ENCODE peak calls at places on chromosomes 13 and 19, in eight cellular contexts. Z, K, Q, B, F, S, N and W are unnamed samples.

GRCh38 chr19:18789883-18790565 is 1.1 kb downstream of the COMP start:
- DNase-seq in B (no peak), N (no peak), K (peak), Q (no peak), Z (no peak), F (no peak), S (no peak), W (peak)

GRCh38 chr13:74662895-74663294 is 528.7 kb upstream of the KLF12 start:
- DNase-seq in Q (no peak), B (no peak), N (peak), S (no peak), K (no peak), F (no peak), Z (no peak), W (no peak)

GRCh38 chr19:52307275-52307674 is 10.3 kb downstream of the ZNF480 start:
- DNase-seq in K (peak), S (no peak), Q (no peak), Z (no peak), B (no peak), N (peak), F (no peak), W (no peak)

GRCh38 chr19:23799321-23799720 is 40.6 kb upstream of the ZNF681 start:
- DNase-seq in K (no peak), S (no peak), N (no peak), B (peak), F (no peak), Q (no peak), Z (no peak), W (no peak)

GRCh38 chr19:6412111-6412999 is 12.3 kb downstream of the KHSRP start:
- DNase-seq in Z (no peak), Q (no peak), B (no peak), N (no peak), F (peak), K (peak), S (peak), W (peak)

GRCh38 chr19:11261902-11262839 is at the start of gene DOCK6:
- DNase-seq in K (peak), N (no peak), B (no peak), S (no peak), Q (no peak), F (no peak), Z (no peak), W (peak)

GRCh38 chr13:91647361-91647970 is 249.0 kb downstream of the GPC5 start:
- DNase-seq in B (no peak), S (no peak), F (no peak), N (peak), Q (no peak), K (no peak), Z (no peak), W (no peak)

GRCh38 chr19:4018140-4018613 is 10.6 kb downstream of the PIAS4 start:
- DNase-seq in N (no peak), B (no peak), Z (no peak), F (no peak), S (no peak), K (no peak), Q (no peak), W (no peak)

GRCh38 chr13:89749888-89750287 is 1597.6 kb upstream of the MIR17HG start:
- DNase-seq in K (no peak), B (no peak), Q (no peak), S (no peak), Z (no peak), N (no peak), F (no peak), W (no peak)

GRCh38 chr13:74774252-74774651 is 640.0 kb upstream of the KLF12 start:
- DNase-seq in Q (no peak), S (no peak), B (no peak), N (peak), K (peak), Z (no peak), F (no peak), W (no peak)

GRCh38 chr13:104773775-104774174 is 1707.6 kb upstream of the SLC10A2 start:
- DNase-seq in B (no peak), S (no peak), F (peak), Q (peak), K (peak), Z (no peak), N (peak), W (no peak)